ENCODE peak calls at places on chromosomes 11 and 22, in ten cellular contexts. One of them, this sample, is unnamed.

GRCh38 chr11:115886111-115886733 is 382.0 kb upstream of the CADM1 start:
- DNase-seq in endodermal cell: no peak
- DNase-seq in cardiac muscle cell: peak; percentile 19
- DNase-seq in HFFc6: no peak
- DNase-seq in right lobe of liver: no peak
- DNase-seq in vagina: no peak
- DNase-seq in A549: no peak
- DNase-seq in testis: no peak
- DNase-seq in H9: no peak
- DNase-seq in Calu3: no peak
- DNase-seq in this sample: no peak

GRCh38 chr22:26442086-26442756 is 13.2 kb downstream of the ASPHD2 start:
- DNase-seq in right lobe of liver: no peak
- DNase-seq in vagina: no peak
- DNase-seq in H9: peak; percentile 64
- DNase-seq in A549: no peak
- DNase-seq in endodermal cell: peak; percentile 75
- DNase-seq in cardiac muscle cell: no peak
- DNase-seq in Calu3: no peak
- DNase-seq in HFFc6: no peak
- DNase-seq in testis: no peak
- DNase-seq in this sample: no peak

GRCh38 chr11:47592276-47592675 is 1.9 kb downstream of the C1QTNF4 start:
- DNase-seq in H9: no peak
- DNase-seq in HFFc6: no peak
- DNase-seq in right lobe of liver: no peak
- DNase-seq in vagina: no peak
- DNase-seq in endodermal cell: no peak
- DNase-seq in testis: no peak
- DNase-seq in cardiac muscle cell: no peak
- DNase-seq in A549: no peak
- DNase-seq in Calu3: no peak
- DNase-seq in this sample: no peak

GRCh38 chr22:44828193-44828592 is 75.8 kb downstream of the ARHGAP8 start:
- DNase-seq in Calu3: peak; percentile 55
- DNase-seq in A549: peak; percentile 21
- DNase-seq in vagina: no peak
- DNase-seq in H9: peak; percentile 69
- DNase-seq in testis: no peak
- DNase-seq in endodermal cell: peak; percentile 90
- DNase-seq in right lobe of liver: no peak
- DNase-seq in HFFc6: no peak
- DNase-seq in cardiac muscle cell: peak; percentile 25
- DNase-seq in this sample: peak; percentile 67

GRCh38 chr11:78219493-78220217 is 30.9 kb downstream of the USP35 start:
- DNase-seq in right lobe of liver: no peak
- DNase-seq in HFFc6: no peak
- DNase-seq in vagina: peak; percentile 85
- DNase-seq in testis: no peak
- DNase-seq in Calu3: no peak
- DNase-seq in endodermal cell: peak; percentile 29
- DNase-seq in A549: no peak
- DNase-seq in cardiac muscle cell: no peak
- DNase-seq in H9: peak; percentile 12
- DNase-seq in this sample: no peak

GRCh38 chr22:11253000-11253511 is 4274.9 kb upstream of the OR11H1 start:
- DNase-seq in endodermal cell: no peak
- DNase-seq in cardiac muscle cell: no peak
- DNase-seq in A549: no peak
- DNase-seq in HFFc6: no peak
- DNase-seq in testis: no peak
- DNase-seq in H9: peak; percentile 6
- DNase-seq in Calu3: no peak
- DNase-seq in right lobe of liver: peak; percentile 12
- DNase-seq in vagina: peak; percentile 81
- DNase-seq in this sample: no peak

GRCh38 chr11:66438009-66438503 is 592 bp downstream of the MRPL11 start:
- DNase-seq in right lobe of liver: no peak
- DNase-seq in cardiac muscle cell: no peak
- DNase-seq in A549: no peak
- DNase-seq in HFFc6: no peak
- DNase-seq in vagina: no peak
- DNase-seq in Calu3: no peak
- DNase-seq in H9: no peak
- DNase-seq in testis: no peak
- DNase-seq in endodermal cell: no peak
- DNase-seq in this sample: no peak

GRCh38 chr11:86978756-86979608 is 23.8 kb upstream of the FZD4 start:
- DNase-seq in Calu3: no peak
- DNase-seq in right lobe of liver: no peak
- DNase-seq in vagina: no peak
- DNase-seq in testis: no peak
- DNase-seq in endodermal cell: no peak
- DNase-seq in cardiac muscle cell: peak; percentile 41
- DNase-seq in H9: no peak
- DNase-seq in A549: peak; percentile 38
- DNase-seq in HFFc6: peak; percentile 44
- DNase-seq in this sample: no peak

GRCh38 chr11:104704888-104705287 is 193.4 kb downstream of the CASP12 start:
- DNase-seq in endodermal cell: no peak
- DNase-seq in cardiac muscle cell: no peak
- DNase-seq in A549: no peak
- DNase-seq in testis: no peak
- DNase-seq in Calu3: no peak
- DNase-seq in H9: no peak
- DNase-seq in HFFc6: no peak
- DNase-seq in right lobe of liver: no peak
- DNase-seq in vagina: no peak
- DNase-seq in this sample: no peak
- TF ChIP-seq CTCF in endodermal cell: no peak
- TF ChIP-seq CTCF in cardiac muscle cell: no peak
- TF ChIP-seq CTCF in A549: no peak
- TF ChIP-seq CTCF in testis: no peak
- TF ChIP-seq CTCF in Calu3: no peak
- TF ChIP-seq CTCF in H9: no peak
- TF ChIP-seq CTCF in HFFc6: no peak
- TF ChIP-seq CTCF in right lobe of liver: no peak
- TF ChIP-seq CTCF in vagina: no peak
- TF ChIP-seq CTCF in this sample: no peak

GRCh38 chr11:75033916-75034315 is 45.2 kb downstream of the NEU3 start:
- DNase-seq in testis: no peak
- DNase-seq in HFFc6: no peak
- DNase-seq in vagina: peak; percentile 67
- DNase-seq in endodermal cell: no peak
- DNase-seq in right lobe of liver: no peak
- DNase-seq in A549: no peak
- DNase-seq in cardiac muscle cell: no peak
- DNase-seq in Calu3: no peak
- DNase-seq in H9: no peak
- DNase-seq in this sample: no peak

GRCh38 chr11:75029836-75030631 is 41.3 kb downstream of the NEU3 start:
- DNase-seq in cardiac muscle cell: no peak
- DNase-seq in Calu3: no peak
- DNase-seq in endodermal cell: peak; percentile 20
- DNase-seq in H9: peak; percentile 13
- DNase-seq in right lobe of liver: no peak
- DNase-seq in HFFc6: no peak
- DNase-seq in A549: no peak
- DNase-seq in testis: no peak
- DNase-seq in vagina: peak; percentile 40
- DNase-seq in this sample: no peak

GRCh38 chr11:75032550-75032935 is 43.8 kb downstream of the NEU3 start:
- DNase-seq in cardiac muscle cell: no peak
- DNase-seq in Calu3: no peak
- DNase-seq in H9: no peak
- DNase-seq in right lobe of liver: no peak
- DNase-seq in HFFc6: no peak
- DNase-seq in endodermal cell: peak; percentile 28
- DNase-seq in testis: no peak
- DNase-seq in A549: no peak
- DNase-seq in vagina: peak; percentile 82
- DNase-seq in this sample: no peak

GRCh38 chr11:75031224-75031753 is 42.6 kb downstream of the NEU3 start:
- DNase-seq in cardiac muscle cell: no peak
- DNase-seq in Calu3: peak; percentile 29
- DNase-seq in vagina: peak; percentile 61
- DNase-seq in testis: peak; percentile 65
- DNase-seq in HFFc6: peak; percentile 80
- DNase-seq in H9: peak; percentile 19
- DNase-seq in endodermal cell: no peak
- DNase-seq in right lobe of liver: peak; percentile 35
- DNase-seq in A549: no peak
- DNase-seq in this sample: no peak

GRCh38 chr11:75031771-75032549 is 43.2 kb downstream of the NEU3 start:
- DNase-seq in testis: peak; percentile 85
- DNase-seq in right lobe of liver: peak; percentile 83
- DNase-seq in endodermal cell: peak; percentile 96
- DNase-seq in vagina: peak; percentile 91
- DNase-seq in HFFc6: peak; percentile 61
- DNase-seq in A549: peak; percentile 71
- DNase-seq in cardiac muscle cell: peak; percentile 86
- DNase-seq in Calu3: peak; percentile 82
- DNase-seq in H9: peak; percentile 86
- DNase-seq in this sample: peak; percentile 85
- TF ChIP-seq CTCF in testis: peak; percentile 20
- TF ChIP-seq CTCF in right lobe of liver: peak; percentile 75
- TF ChIP-seq CTCF in endodermal cell: peak; percentile 89
- TF ChIP-seq CTCF in vagina: peak; percentile 47
- TF ChIP-seq CTCF in HFFc6: peak; percentile 91
- TF ChIP-seq CTCF in A549: peak; percentile 67
- TF ChIP-seq CTCF in cardiac muscle cell: peak; percentile 84
- TF ChIP-seq CTCF in Calu3: peak; percentile 67
- TF ChIP-seq CTCF in H9: peak; percentile 85
- TF ChIP-seq CTCF in this sample: peak; percentile 75

GRCh38 chr22:19430890-19431541 is 517 bp downstream of the HIRA start:
- DNase-seq in HFFc6: peak; percentile 14
- DNase-seq in right lobe of liver: peak; percentile 77
- DNase-seq in H9: peak; percentile 51
- DNase-seq in A549: peak; percentile 11
- DNase-seq in vagina: no peak
- DNase-seq in testis: peak; percentile 48
- DNase-seq in Calu3: peak; percentile 49
- DNase-seq in cardiac muscle cell: peak; percentile 58
- DNase-seq in endodermal cell: peak; percentile 77
- DNase-seq in this sample: peak; percentile 37

GRCh38 chr22:19431641-19432091 is at the start of gene HIRA:
- DNase-seq in Calu3: peak; percentile 90
- DNase-seq in right lobe of liver: peak; percentile 85
- DNase-seq in A549: peak; percentile 44
- DNase-seq in H9: peak; percentile 72
- DNase-seq in testis: peak; percentile 70
- DNase-seq in cardiac muscle cell: peak; percentile 87
- DNase-seq in HFFc6: peak; percentile 64
- DNase-seq in endodermal cell: peak; percentile 93
- DNase-seq in vagina: no peak
- DNase-seq in this sample: peak; percentile 75

GRCh38 chr22:19429950-19430889 is 1.3 kb downstream of the HIRA start:
- DNase-seq in right lobe of liver: peak; percentile 73
- DNase-seq in vagina: no peak
- DNase-seq in HFFc6: peak; percentile 43
- DNase-seq in cardiac muscle cell: peak; percentile 29
- DNase-seq in Calu3: no peak
- DNase-seq in endodermal cell: peak; percentile 70
- DNase-seq in A549: no peak
- DNase-seq in H9: no peak
- DNase-seq in testis: peak; percentile 47
- DNase-seq in this sample: no peak

GRCh38 chr22:19434829-19435580 is 2.7 kb downstream of the MRPL40 start:
- DNase-seq in cardiac muscle cell: no peak
- DNase-seq in HFFc6: no peak
- DNase-seq in right lobe of liver: no peak
- DNase-seq in Calu3: no peak
- DNase-seq in testis: no peak
- DNase-seq in endodermal cell: no peak
- DNase-seq in H9: no peak
- DNase-seq in vagina: no peak
- DNase-seq in A549: no peak
- DNase-seq in this sample: no peak

GRCh38 chr22:19432092-19432844 is at the start of gene MRPL40:
- DNase-seq in vagina: no peak
- DNase-seq in A549: peak; percentile 72
- DNase-seq in HFFc6: peak; percentile 86
- DNase-seq in right lobe of liver: peak; percentile 97
- DNase-seq in H9: peak; percentile 83
- DNase-seq in testis: peak; percentile 95
- DNase-seq in Calu3: peak; percentile 96
- DNase-seq in cardiac muscle cell: peak; percentile 96
- DNase-seq in endodermal cell: peak; percentile 93
- DNase-seq in this sample: peak; percentile 90
- TF ChIP-seq CTCF in vagina: no peak
- TF ChIP-seq CTCF in A549: no peak
- TF ChIP-seq CTCF in HFFc6: no peak
- TF ChIP-seq CTCF in right lobe of liver: no peak
- TF ChIP-seq CTCF in H9: no peak
- TF ChIP-seq CTCF in testis: no peak
- TF ChIP-seq CTCF in Calu3: no peak
- TF ChIP-seq CTCF in cardiac muscle cell: peak; percentile 6
- TF ChIP-seq CTCF in endodermal cell: no peak
- TF ChIP-seq CTCF in this sample: no peak

GRCh38 chr11:60768202-60768601 is 11.5 kb downstream of the MS4A15 start:
- DNase-seq in Calu3: no peak
- DNase-seq in HFFc6: no peak
- DNase-seq in vagina: no peak
- DNase-seq in right lobe of liver: no peak
- DNase-seq in endodermal cell: no peak
- DNase-seq in testis: no peak
- DNase-seq in H9: no peak
- DNase-seq in cardiac muscle cell: no peak
- DNase-seq in A549: no peak
- DNase-seq in this sample: no peak

GRCh38 chr11:60769273-60769672 is 12.6 kb downstream of the MS4A15 start:
- DNase-seq in HFFc6: no peak
- DNase-seq in cardiac muscle cell: no peak
- DNase-seq in A549: no peak
- DNase-seq in endodermal cell: no peak
- DNase-seq in Calu3: no peak
- DNase-seq in right lobe of liver: no peak
- DNase-seq in vagina: no peak
- DNase-seq in testis: no peak
- DNase-seq in H9: no peak
- DNase-seq in this sample: no peak

GRCh38 chr11:60766547-60766946 is 9.9 kb downstream of the MS4A15 start:
- DNase-seq in A549: no peak
- DNase-seq in endodermal cell: no peak
- DNase-seq in Calu3: no peak
- DNase-seq in H9: no peak
- DNase-seq in HFFc6: no peak
- DNase-seq in right lobe of liver: no peak
- DNase-seq in vagina: no peak
- DNase-seq in testis: no peak
- DNase-seq in cardiac muscle cell: no peak
- DNase-seq in this sample: no peak

GRCh38 chr11:60765355-60765754 is 8.7 kb downstream of the MS4A15 start:
- DNase-seq in endodermal cell: no peak
- DNase-seq in A549: no peak
- DNase-seq in H9: no peak
- DNase-seq in cardiac muscle cell: no peak
- DNase-seq in HFFc6: no peak
- DNase-seq in vagina: no peak
- DNase-seq in Calu3: no peak
- DNase-seq in testis: no peak
- DNase-seq in right lobe of liver: no peak
- DNase-seq in this sample: no peak

DNA sequence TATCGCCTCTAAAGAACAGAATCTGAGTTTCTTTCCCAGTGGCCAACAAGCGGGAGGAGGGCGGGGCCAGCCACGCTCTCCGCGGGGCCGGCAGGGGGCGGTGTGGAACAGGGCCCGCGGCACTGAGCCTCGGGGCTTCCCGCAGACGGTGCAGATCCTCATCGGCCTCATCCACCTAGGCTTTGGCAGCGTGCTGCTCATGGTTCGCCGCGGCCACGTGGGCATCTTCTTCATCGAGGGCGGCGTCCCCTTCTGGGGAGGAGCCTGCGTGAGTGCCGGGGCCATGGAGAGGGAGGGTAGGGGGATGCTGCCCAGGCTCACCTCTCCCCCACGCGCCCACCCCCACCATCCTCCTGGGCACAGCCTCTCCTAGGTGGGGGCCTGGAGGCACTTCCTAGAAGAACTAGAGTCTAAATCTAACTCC is 10.7 kb downstream of the MS4A15 start:
- DNase-seq in H9: peak; percentile 80
- DNase-seq in testis: peak; percentile 49
- DNase-seq in A549: peak; percentile 33
- DNase-seq in cardiac muscle cell: no peak
- DNase-seq in HFFc6: no peak
- DNase-seq in Calu3: no peak
- DNase-seq in vagina: no peak
- DNase-seq in endodermal cell: peak; percentile 86
- DNase-seq in right lobe of liver: no peak
- DNase-seq in this sample: peak; percentile 34
- TF ChIP-seq CTCF in H9: peak; percentile 93
- TF ChIP-seq CTCF in testis: no peak
- TF ChIP-seq CTCF in A549: peak; percentile 35
- TF ChIP-seq CTCF in cardiac muscle cell: peak; percentile 61
- TF ChIP-seq CTCF in HFFc6: peak; percentile 69
- TF ChIP-seq CTCF in Calu3: no peak
- TF ChIP-seq CTCF in vagina: no peak
- TF ChIP-seq CTCF in endodermal cell: peak; percentile 88
- TF ChIP-seq CTCF in right lobe of liver: peak; percentile 25
- TF ChIP-seq CTCF in this sample: peak; percentile 50

This sample was measured in endothelial cell.